ENCODE peak calls at places on chromosomes 3 and 15, in eight cellular contexts. H is A549, Q is SJSA1, K is heart right ventricle, O is pancreas, U is colonic mucosa, Z is astrocyte, L is tibial artery. E is an unnamed sample.
A peak's percentile ranks its signal among the peaks of the same experiment; 100 is the strongest.

GRCh38 chr15:41495736-41496599 is 2.3 kb downstream of the ITPKA start:
- DNase-seq in Q (no peak), L (no peak), Z (no peak), K (no peak), O (peak; percentile 88), U (peak; percentile 81), H (no peak), E (no peak)

GRCh38 chr3:48919215-48920138 is 835 bp downstream of the ARIH2 start:
- DNase-seq in Z (peak; percentile 42), O (peak; percentile 81), Q (peak; percentile 42), K (peak; percentile 25), U (peak; percentile 34), L (peak; percentile 31), H (peak; percentile 58), E (no peak)

GRCh38 chr3:37986479-37987314 is 3.9 kb upstream of the VILL start:
- DNase-seq in Q (no peak), U (peak; percentile 96), O (peak; percentile 95), K (no peak), Z (no peak), L (no peak), H (no peak), E (no peak)

GRCh38 chr15:85414495-85414894 is 34.1 kb downstream of the AKAP13 start:
- DNase-seq in O (no peak), K (no peak), U (no peak), L (no peak), Q (peak; percentile 30), Z (no peak), H (no peak), E (no peak)

GRCh38 chr3:9211155-9211950 is 38.1 kb downstream of the SRGAP3 start:
- DNase-seq in Z (peak; percentile 91), U (no peak), H (no peak), O (no peak), K (no peak), Q (peak; percentile 62), L (no peak), E (no peak)

GRCh38 chr15:101126618-101127502 is 125.0 kb downstream of the CHSY1 start:
- DNase-seq in O (no peak), Q (peak; percentile 64), U (no peak), L (no peak), Z (peak; percentile 64), H (no peak), K (no peak), E (no peak)

GRCh38 chr15:89171136-89172072 is 50.0 kb downstream of the RLBP1 start:
- DNase-seq in H (peak; percentile 71), U (peak; percentile 73), Q (peak; percentile 48), K (peak; percentile 36), Z (peak; percentile 42), O (no peak), L (no peak), E (no peak)

GRCh38 chr15:43410572-43411214 is 39.8 kb downstream of the TUBGCP4 start:
- DNase-seq in U (no peak), Q (no peak), L (no peak), O (no peak), Z (peak; percentile 16), K (no peak), H (no peak), E (no peak)

GRCh38 chr15:90414408-90415028 is 26.5 kb downstream of the IQGAP1 start:
- DNase-seq in O (no peak), H (no peak), Z (peak; percentile 90), K (no peak), L (no peak), Q (peak; percentile 71), U (no peak), E (no peak)

GRCh38 chr3:195583831-195584542 is at the start of gene APOD:
- DNase-seq in Q (no peak), L (peak; percentile 78), O (no peak), U (peak; percentile 74), H (no peak), K (peak; percentile 78), Z (peak; percentile 3), E (no peak)

GRCh38 chr3:66989860-66990696 is 8.0 kb upstream of the KBTBD8 start:
- DNase-seq in Z (no peak), O (no peak), Q (no peak), K (no peak), H (peak; percentile 12), U (no peak), L (no peak), E (no peak)

GRCh38 chr3:24490151-24490550 is 4.5 kb downstream of the THRB start:
- DNase-seq in Q (no peak), L (peak; percentile 70), H (no peak), Z (no peak), U (no peak), O (no peak), K (no peak), E (no peak)

GRCh38 chr3:24493951-24494615 is 567 bp downstream of the THRB start:
- DNase-seq in Q (peak; percentile 57), Z (no peak), U (peak; percentile 73), K (peak; percentile 81), L (peak; percentile 89), H (peak; percentile 55), O (peak; percentile 87), E (no peak)

GRCh38 chr3:24494616-24495333 is at the start of gene THRB:
- DNase-seq in L (peak; percentile 84), O (peak; percentile 89), H (peak; percentile 68), K (peak; percentile 77), U (peak; percentile 80), Q (peak; percentile 67), Z (peak; percentile 26), E (no peak)

GRCh38 chr3:24495334-24495994 is 814 bp upstream of the THRB start:
- DNase-seq in H (peak; percentile 70), L (peak; percentile 54), K (peak; percentile 42), Z (no peak), Q (no peak), U (peak; percentile 77), O (peak; percentile 91), E (no peak)

DNA sequence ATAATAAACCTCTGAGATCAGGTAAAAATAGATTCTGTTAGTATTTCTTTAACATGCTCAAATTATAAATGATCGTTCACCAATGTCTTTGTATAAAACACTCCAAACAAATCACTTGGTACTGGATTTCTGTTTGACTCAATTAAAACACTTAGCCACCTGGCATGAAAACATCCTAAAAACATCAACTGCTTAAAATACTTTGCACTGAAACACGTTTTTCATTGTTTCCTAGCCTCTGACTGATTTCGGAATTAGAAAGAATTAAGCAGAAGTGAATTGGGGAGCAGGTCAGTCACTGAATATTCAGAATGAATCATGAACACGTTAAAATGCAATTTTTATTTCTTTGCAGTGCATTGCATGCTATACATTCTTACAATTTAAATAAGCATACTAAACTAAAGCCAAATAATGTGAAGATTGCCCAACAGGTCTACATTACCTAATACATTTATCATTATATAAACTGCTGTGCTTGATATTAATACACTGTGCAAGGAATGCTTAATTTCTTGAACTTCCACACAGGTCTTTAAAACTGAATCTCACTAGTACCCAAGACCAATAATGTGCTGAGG is 1.6 kb downstream of the THRB start:
- DNase-seq in L (no peak), K (no peak), U (no peak), Z (no peak), Q (no peak), H (no peak), O (no peak), E (no peak)
- H3K4me3 ChIP-seq in L (peak overlapping the region; percentile 65), K (peak overlapping the region; percentile 74), U (peak overlapping the region; percentile 67), Z (no peak overlapping the region), Q (no peak overlapping the region), H (peak overlapping the region; percentile 93), O (peak overlapping the region; percentile 76), E (no peak overlapping the region)

GRCh38 chr3:193211984-193212383 is 29.0 kb upstream of the PLAAT1 start:
- DNase-seq in H (no peak), Q (no peak), K (no peak), L (no peak), O (no peak), Z (no peak), U (no peak), E (no peak)
- H3K27ac ChIP-seq in H (no peak overlapping the region), Q (no peak overlapping the region), K (no peak overlapping the region), L (no peak overlapping the region), O (no peak overlapping the region), Z (no peak overlapping the region), U (no peak overlapping the region), E (no peak overlapping the region)

GRCh38 chr3:40617084-40617483 is 92.3 kb downstream of the ZNF621 start:
- DNase-seq in O (no peak), Q (no peak), U (no peak), H (no peak), K (no peak), Z (no peak), L (no peak), E (no peak)

GRCh38 chr3:40615916-40616315 is 91.2 kb downstream of the ZNF621 start:
- DNase-seq in Q (no peak), Z (no peak), U (no peak), O (no peak), L (no peak), H (no peak), K (no peak), E (no peak)

GRCh38 chr3:40616420-40616819 is 91.7 kb downstream of the ZNF621 start:
- DNase-seq in H (no peak), Z (no peak), K (no peak), L (no peak), U (no peak), Q (no peak), O (no peak), E (no peak)

GRCh38 chr3:40613306-40613705 is 88.5 kb downstream of the ZNF621 start:
- DNase-seq in K (no peak), L (no peak), U (no peak), Q (no peak), Z (no peak), O (no peak), H (no peak), E (no peak)

DNA sequence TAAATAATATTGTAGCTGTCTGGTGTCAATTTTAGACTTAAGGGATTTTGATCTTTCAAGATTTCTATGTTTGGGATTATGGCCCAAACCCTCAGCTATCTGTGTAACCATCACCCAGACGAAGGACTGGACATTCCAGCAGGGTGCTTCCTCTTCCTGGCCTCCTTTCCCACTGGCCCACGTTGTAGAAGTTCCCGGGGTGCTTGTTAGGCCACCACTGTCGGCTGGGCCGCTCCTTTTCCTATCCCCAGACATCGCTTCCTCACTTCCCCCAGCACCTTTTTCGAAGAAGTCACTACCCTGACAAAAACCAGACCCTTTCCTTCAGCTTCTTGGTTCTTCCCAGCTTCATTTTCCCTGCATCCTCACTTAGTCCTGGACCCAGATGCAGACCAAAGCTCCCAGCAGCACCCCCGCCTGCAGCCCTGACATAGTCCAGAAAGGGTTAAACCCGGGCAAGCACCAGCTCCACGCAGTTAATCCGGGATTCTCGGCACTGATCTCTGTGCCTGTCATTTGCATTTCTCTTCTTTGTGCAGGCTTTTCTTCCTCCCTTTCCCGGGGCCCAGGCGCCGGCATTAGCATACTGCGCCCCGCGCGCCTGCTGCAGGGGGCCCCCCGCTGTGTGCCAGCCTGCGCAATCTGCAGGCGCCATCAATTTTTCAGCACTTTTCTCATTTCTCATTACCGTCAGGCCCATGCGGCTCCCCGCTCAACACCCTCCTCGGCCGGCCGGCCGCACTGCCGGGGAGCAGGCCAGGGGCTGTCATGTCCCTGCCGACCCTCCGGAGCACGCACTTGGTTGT is 90.6 kb downstream of the ZNF621 start:
- DNase-seq in K (no peak), H (no peak), Z (no peak), O (no peak), U (no peak), Q (no peak), L (no peak), E (no peak)
- H3K4me3 ChIP-seq in K (peak overlapping the region; percentile 35), H (no peak overlapping the region), Z (peak overlapping the region; percentile 10), O (no peak overlapping the region), U (no peak overlapping the region), Q (no peak overlapping the region), L (no peak overlapping the region), E (no peak overlapping the region)

DNA sequence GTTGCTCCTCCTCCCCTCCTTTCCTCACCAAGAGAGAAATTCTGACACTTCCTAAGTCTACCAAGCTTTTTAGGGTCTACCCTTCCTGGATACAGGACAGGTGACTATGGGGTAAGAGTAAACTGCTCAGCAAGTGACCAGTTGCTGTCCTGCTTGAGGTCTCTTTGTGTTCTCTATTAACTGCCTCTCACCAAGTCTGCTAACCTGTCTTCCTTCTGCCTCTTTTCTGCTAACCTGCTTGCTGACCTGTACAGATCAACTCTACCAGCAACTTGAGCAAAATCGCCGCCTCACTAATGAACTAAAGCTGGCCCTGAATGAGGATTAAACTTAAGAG is 27.0 kb downstream of the TPM1 start:
- DNase-seq in H (no peak), K (no peak), O (no peak), Q (no peak), Z (no peak), U (no peak), L (no peak), E (no peak)
- H3K27ac ChIP-seq in H (no peak overlapping the region), K (no peak overlapping the region), O (no peak overlapping the region), Q (no peak overlapping the region), Z (peak overlapping the region; percentile 15), U (no peak overlapping the region), L (peak overlapping the region; percentile 36), E (peak overlapping the region; percentile 31)

E was measured in AG04450.